ENCODE peak calls at places on chromosomes 1 and 21, in nine cellular contexts. One of them, this sample, is unnamed.

GRCh38 chr1:226157761-226158316 is 28.7 kb downstream of the ACBD3 start:
- DNase-seq in amygdala: no peak
- DNase-seq in vagina: no peak
- DNase-seq in stimulated activated CD4-positive, alpha-beta T cell treated with anti-CD3 and anti-CD28 coated beads, Interleukin-1b, Interleukin-23, amount 100 ng/mL, for 24 hours: no peak
- DNase-seq in 8988T: no peak
- DNase-seq in activated naive CD4-positive, alpha-beta T cell treated with anti-CD3 and anti-CD28 coated beads for 36 hours: no peak
- DNase-seq in activated CD4-positive, alpha-beta T cell treated with anti-CD3 and anti-CD28 coated beads, Interleukin-2, amount 50 U/mL, for 1 hour: no peak
- DNase-seq in NCI-H2171: no peak
- DNase-seq in lower leg skin: no peak
- DNase-seq in this sample: no peak

GRCh38 chr1:46442317-46443161 is 47.1 kb upstream of the DMBX1 start:
- DNase-seq in amygdala: no peak
- DNase-seq in vagina: no peak
- DNase-seq in stimulated activated CD4-positive, alpha-beta T cell treated with anti-CD3 and anti-CD28 coated beads, Interleukin-1b, Interleukin-23, amount 100 ng/mL, for 24 hours: peak; percentile 50
- DNase-seq in 8988T: peak; percentile 61
- DNase-seq in activated naive CD4-positive, alpha-beta T cell treated with anti-CD3 and anti-CD28 coated beads for 36 hours: peak; percentile 85
- DNase-seq in activated CD4-positive, alpha-beta T cell treated with anti-CD3 and anti-CD28 coated beads, Interleukin-2, amount 50 U/mL, for 1 hour: peak; percentile 64
- DNase-seq in NCI-H2171: no peak
- DNase-seq in lower leg skin: peak; percentile 42
- DNase-seq in this sample: peak; percentile 29

GRCh38 chr1:174114788-174115448 is 44.4 kb upstream of the RABGAP1L start:
- DNase-seq in amygdala: no peak
- DNase-seq in vagina: no peak
- DNase-seq in stimulated activated CD4-positive, alpha-beta T cell treated with anti-CD3 and anti-CD28 coated beads, Interleukin-1b, Interleukin-23, amount 100 ng/mL, for 24 hours: no peak
- DNase-seq in 8988T: no peak
- DNase-seq in activated naive CD4-positive, alpha-beta T cell treated with anti-CD3 and anti-CD28 coated beads for 36 hours: peak; percentile 26
- DNase-seq in activated CD4-positive, alpha-beta T cell treated with anti-CD3 and anti-CD28 coated beads, Interleukin-2, amount 50 U/mL, for 1 hour: no peak
- DNase-seq in NCI-H2171: peak; percentile 50
- DNase-seq in lower leg skin: peak; percentile 14
- DNase-seq in this sample: peak; percentile 70

GRCh38 chr21:44699502-44700001 is 2.6 kb downstream of the KRTAP10-12 start:
- DNase-seq in amygdala: no peak
- DNase-seq in vagina: peak; percentile 55
- DNase-seq in stimulated activated CD4-positive, alpha-beta T cell treated with anti-CD3 and anti-CD28 coated beads, Interleukin-1b, Interleukin-23, amount 100 ng/mL, for 24 hours: no peak
- DNase-seq in 8988T: no peak
- DNase-seq in activated naive CD4-positive, alpha-beta T cell treated with anti-CD3 and anti-CD28 coated beads for 36 hours: no peak
- DNase-seq in activated CD4-positive, alpha-beta T cell treated with anti-CD3 and anti-CD28 coated beads, Interleukin-2, amount 50 U/mL, for 1 hour: no peak
- DNase-seq in NCI-H2171: no peak
- DNase-seq in lower leg skin: no peak
- DNase-seq in this sample: no peak

GRCh38 chr1:206489980-206490534 is 17.3 kb upstream of the RASSF5 start:
- DNase-seq in amygdala: no peak
- DNase-seq in vagina: no peak
- DNase-seq in stimulated activated CD4-positive, alpha-beta T cell treated with anti-CD3 and anti-CD28 coated beads, Interleukin-1b, Interleukin-23, amount 100 ng/mL, for 24 hours: peak; percentile 70
- DNase-seq in 8988T: peak; percentile 90
- DNase-seq in activated naive CD4-positive, alpha-beta T cell treated with anti-CD3 and anti-CD28 coated beads for 36 hours: peak; percentile 87
- DNase-seq in activated CD4-positive, alpha-beta T cell treated with anti-CD3 and anti-CD28 coated beads, Interleukin-2, amount 50 U/mL, for 1 hour: peak; percentile 72
- DNase-seq in NCI-H2171: peak; percentile 40
- DNase-seq in lower leg skin: peak; percentile 62
- DNase-seq in this sample: peak; percentile 92

GRCh38 chr1:93005252-93005598 is 44.0 kb upstream of the DIPK1A start:
- DNase-seq in amygdala: no peak
- DNase-seq in vagina: no peak
- DNase-seq in stimulated activated CD4-positive, alpha-beta T cell treated with anti-CD3 and anti-CD28 coated beads, Interleukin-1b, Interleukin-23, amount 100 ng/mL, for 24 hours: no peak
- DNase-seq in 8988T: no peak
- DNase-seq in activated naive CD4-positive, alpha-beta T cell treated with anti-CD3 and anti-CD28 coated beads for 36 hours: no peak
- DNase-seq in activated CD4-positive, alpha-beta T cell treated with anti-CD3 and anti-CD28 coated beads, Interleukin-2, amount 50 U/mL, for 1 hour: no peak
- DNase-seq in NCI-H2171: no peak
- DNase-seq in lower leg skin: no peak
- DNase-seq in this sample: no peak

GRCh38 chr1:48677306-48678287 is 99.1 kb downstream of the BEND5 start:
- DNase-seq in amygdala: no peak
- DNase-seq in vagina: no peak
- DNase-seq in stimulated activated CD4-positive, alpha-beta T cell treated with anti-CD3 and anti-CD28 coated beads, Interleukin-1b, Interleukin-23, amount 100 ng/mL, for 24 hours: peak; percentile 10
- DNase-seq in 8988T: no peak
- DNase-seq in activated naive CD4-positive, alpha-beta T cell treated with anti-CD3 and anti-CD28 coated beads for 36 hours: peak; percentile 59
- DNase-seq in activated CD4-positive, alpha-beta T cell treated with anti-CD3 and anti-CD28 coated beads, Interleukin-2, amount 50 U/mL, for 1 hour: peak; percentile 14
- DNase-seq in NCI-H2171: peak; percentile 50
- DNase-seq in lower leg skin: peak; percentile 43
- DNase-seq in this sample: peak; percentile 85

GRCh38 chr1:240344918-240345317 is 253.2 kb downstream of the FMN2 start:
- DNase-seq in amygdala: no peak
- DNase-seq in vagina: no peak
- DNase-seq in stimulated activated CD4-positive, alpha-beta T cell treated with anti-CD3 and anti-CD28 coated beads, Interleukin-1b, Interleukin-23, amount 100 ng/mL, for 24 hours: no peak
- DNase-seq in 8988T: no peak
- DNase-seq in activated naive CD4-positive, alpha-beta T cell treated with anti-CD3 and anti-CD28 coated beads for 36 hours: no peak
- DNase-seq in activated CD4-positive, alpha-beta T cell treated with anti-CD3 and anti-CD28 coated beads, Interleukin-2, amount 50 U/mL, for 1 hour: no peak
- DNase-seq in NCI-H2171: no peak
- DNase-seq in lower leg skin: no peak
- DNase-seq in this sample: no peak

GRCh38 chr1:144101397-144102050 is 129.7 kb upstream of the FAM72C start:
- DNase-seq in amygdala: no peak
- DNase-seq in vagina: peak; percentile 97
- DNase-seq in stimulated activated CD4-positive, alpha-beta T cell treated with anti-CD3 and anti-CD28 coated beads, Interleukin-1b, Interleukin-23, amount 100 ng/mL, for 24 hours: peak; percentile 1
- DNase-seq in 8988T: no peak
- DNase-seq in activated naive CD4-positive, alpha-beta T cell treated with anti-CD3 and anti-CD28 coated beads for 36 hours: peak; percentile 5
- DNase-seq in activated CD4-positive, alpha-beta T cell treated with anti-CD3 and anti-CD28 coated beads, Interleukin-2, amount 50 U/mL, for 1 hour: peak; percentile 1
- DNase-seq in NCI-H2171: no peak
- DNase-seq in lower leg skin: peak; percentile 18
- DNase-seq in this sample: no peak

GRCh38 chr1:156656779-156657160 is 14.9 kb downstream of the BCAN start:
- DNase-seq in amygdala: no peak
- DNase-seq in vagina: no peak
- DNase-seq in stimulated activated CD4-positive, alpha-beta T cell treated with anti-CD3 and anti-CD28 coated beads, Interleukin-1b, Interleukin-23, amount 100 ng/mL, for 24 hours: no peak
- DNase-seq in 8988T: no peak
- DNase-seq in activated naive CD4-positive, alpha-beta T cell treated with anti-CD3 and anti-CD28 coated beads for 36 hours: peak; percentile 33
- DNase-seq in activated CD4-positive, alpha-beta T cell treated with anti-CD3 and anti-CD28 coated beads, Interleukin-2, amount 50 U/mL, for 1 hour: no peak
- DNase-seq in NCI-H2171: peak; percentile 38
- DNase-seq in lower leg skin: no peak
- DNase-seq in this sample: no peak

GRCh38 chr1:93807301-93807930 is 71.6 kb downstream of the DNTTIP2 start:
- DNase-seq in amygdala: no peak
- DNase-seq in vagina: no peak
- DNase-seq in stimulated activated CD4-positive, alpha-beta T cell treated with anti-CD3 and anti-CD28 coated beads, Interleukin-1b, Interleukin-23, amount 100 ng/mL, for 24 hours: no peak
- DNase-seq in 8988T: no peak
- DNase-seq in activated naive CD4-positive, alpha-beta T cell treated with anti-CD3 and anti-CD28 coated beads for 36 hours: no peak
- DNase-seq in activated CD4-positive, alpha-beta T cell treated with anti-CD3 and anti-CD28 coated beads, Interleukin-2, amount 50 U/mL, for 1 hour: no peak
- DNase-seq in NCI-H2171: no peak
- DNase-seq in lower leg skin: no peak
- DNase-seq in this sample: no peak

GRCh38 chr1:36380782-36381181 is 4.9 kb downstream of the STK40 start:
- DNase-seq in amygdala: no peak
- DNase-seq in vagina: no peak
- DNase-seq in stimulated activated CD4-positive, alpha-beta T cell treated with anti-CD3 and anti-CD28 coated beads, Interleukin-1b, Interleukin-23, amount 100 ng/mL, for 24 hours: no peak
- DNase-seq in 8988T: no peak
- DNase-seq in activated naive CD4-positive, alpha-beta T cell treated with anti-CD3 and anti-CD28 coated beads for 36 hours: no peak
- DNase-seq in activated CD4-positive, alpha-beta T cell treated with anti-CD3 and anti-CD28 coated beads, Interleukin-2, amount 50 U/mL, for 1 hour: no peak
- DNase-seq in NCI-H2171: no peak
- DNase-seq in lower leg skin: no peak
- DNase-seq in this sample: no peak

GRCh38 chr1:19651141-19651737 is 7.1 kb downstream of the NBL1 start:
- DNase-seq in amygdala: no peak
- DNase-seq in vagina: no peak
- DNase-seq in stimulated activated CD4-positive, alpha-beta T cell treated with anti-CD3 and anti-CD28 coated beads, Interleukin-1b, Interleukin-23, amount 100 ng/mL, for 24 hours: no peak
- DNase-seq in 8988T: peak; percentile 86
- DNase-seq in activated naive CD4-positive, alpha-beta T cell treated with anti-CD3 and anti-CD28 coated beads for 36 hours: peak; percentile 74
- DNase-seq in activated CD4-positive, alpha-beta T cell treated with anti-CD3 and anti-CD28 coated beads, Interleukin-2, amount 50 U/mL, for 1 hour: peak; percentile 48
- DNase-seq in NCI-H2171: peak; percentile 30
- DNase-seq in lower leg skin: no peak
- DNase-seq in this sample: peak; percentile 64

GRCh38 chr1:192703283-192704206 is 67.6 kb downstream of the RGS13 start:
- DNase-seq in amygdala: no peak
- DNase-seq in vagina: no peak
- DNase-seq in stimulated activated CD4-positive, alpha-beta T cell treated with anti-CD3 and anti-CD28 coated beads, Interleukin-1b, Interleukin-23, amount 100 ng/mL, for 24 hours: no peak
- DNase-seq in 8988T: no peak
- DNase-seq in activated naive CD4-positive, alpha-beta T cell treated with anti-CD3 and anti-CD28 coated beads for 36 hours: no peak
- DNase-seq in activated CD4-positive, alpha-beta T cell treated with anti-CD3 and anti-CD28 coated beads, Interleukin-2, amount 50 U/mL, for 1 hour: no peak
- DNase-seq in NCI-H2171: no peak
- DNase-seq in lower leg skin: no peak
- DNase-seq in this sample: no peak

This sample was measured in NCI-H446.